ENCODE peak calls at places on chromosomes 7 and 10, in four cellular contexts. One of them, this sample, is unnamed.

GRCh38 chr10:131818510-131819234 is 82.1 kb upstream of the PPP2R2D start:
- DNase-seq in hepatocyte: no peak
- DNase-seq in stimulated activated CD4-positive, alpha-beta T cell treated with anti-CD3 and anti-CD28 coated beads, Interleukin-1b, Interleukin-23, amount 100 ng/mL, for 1 hour: no peak
- DNase-seq in CD4-positive, alpha-beta memory T cell: no peak
- DNase-seq in this sample: no peak

GRCh38 chr7:26153823-26154783 is 2.1 kb downstream of the NFE2L3 start:
- DNase-seq in hepatocyte: no peak
- DNase-seq in stimulated activated CD4-positive, alpha-beta T cell treated with anti-CD3 and anti-CD28 coated beads, Interleukin-1b, Interleukin-23, amount 100 ng/mL, for 1 hour: no peak
- DNase-seq in CD4-positive, alpha-beta memory T cell: no peak
- DNase-seq in this sample: no peak

GRCh38 chr10:48551796-48552591 is 52.9 kb downstream of the ARHGAP22 start:
- DNase-seq in hepatocyte: peak
- DNase-seq in stimulated activated CD4-positive, alpha-beta T cell treated with anti-CD3 and anti-CD28 coated beads, Interleukin-1b, Interleukin-23, amount 100 ng/mL, for 1 hour: no peak
- DNase-seq in CD4-positive, alpha-beta memory T cell: no peak
- DNase-seq in this sample: peak

GRCh38 chr10:33524966-33525365 is 190.5 kb upstream of the NRP1 start:
- DNase-seq in hepatocyte: no peak
- DNase-seq in stimulated activated CD4-positive, alpha-beta T cell treated with anti-CD3 and anti-CD28 coated beads, Interleukin-1b, Interleukin-23, amount 100 ng/mL, for 1 hour: no peak
- DNase-seq in CD4-positive, alpha-beta memory T cell: no peak
- DNase-seq in this sample: no peak

GRCh38 chr7:13832346-13832745 is 157.1 kb downstream of the ETV1 start:
- DNase-seq in hepatocyte: no peak
- DNase-seq in stimulated activated CD4-positive, alpha-beta T cell treated with anti-CD3 and anti-CD28 coated beads, Interleukin-1b, Interleukin-23, amount 100 ng/mL, for 1 hour: no peak
- DNase-seq in CD4-positive, alpha-beta memory T cell: no peak
- DNase-seq in this sample: no peak

GRCh38 chr7:140591178-140591902 is 49.3 kb downstream of the DENND2A start:
- DNase-seq in hepatocyte: no peak
- DNase-seq in stimulated activated CD4-positive, alpha-beta T cell treated with anti-CD3 and anti-CD28 coated beads, Interleukin-1b, Interleukin-23, amount 100 ng/mL, for 1 hour: no peak
- DNase-seq in CD4-positive, alpha-beta memory T cell: no peak
- DNase-seq in this sample: no peak

GRCh38 chr10:49610015-49610734 is at the start of gene SLC18A3:
- DNase-seq in hepatocyte: no peak
- DNase-seq in stimulated activated CD4-positive, alpha-beta T cell treated with anti-CD3 and anti-CD28 coated beads, Interleukin-1b, Interleukin-23, amount 100 ng/mL, for 1 hour: no peak
- DNase-seq in CD4-positive, alpha-beta memory T cell: no peak
- DNase-seq in this sample: peak

GRCh38 chr10:133384071-133384470 is 5.0 kb downstream of the PAOX start:
- DNase-seq in hepatocyte: no peak
- DNase-seq in stimulated activated CD4-positive, alpha-beta T cell treated with anti-CD3 and anti-CD28 coated beads, Interleukin-1b, Interleukin-23, amount 100 ng/mL, for 1 hour: no peak
- DNase-seq in CD4-positive, alpha-beta memory T cell: no peak
- DNase-seq in this sample: no peak

GRCh38 chr10:84551437-84552120 is 223.2 kb downstream of the CCSER2 start:
- DNase-seq in hepatocyte: no peak
- DNase-seq in stimulated activated CD4-positive, alpha-beta T cell treated with anti-CD3 and anti-CD28 coated beads, Interleukin-1b, Interleukin-23, amount 100 ng/mL, for 1 hour: no peak
- DNase-seq in CD4-positive, alpha-beta memory T cell: no peak
- DNase-seq in this sample: no peak

GRCh38 chr10:88499569-88500470 is 83.3 kb downstream of the RNLS start:
- DNase-seq in hepatocyte: no peak
- DNase-seq in stimulated activated CD4-positive, alpha-beta T cell treated with anti-CD3 and anti-CD28 coated beads, Interleukin-1b, Interleukin-23, amount 100 ng/mL, for 1 hour: no peak
- DNase-seq in CD4-positive, alpha-beta memory T cell: no peak
- DNase-seq in this sample: no peak

GRCh38 chr10:129772472-129773358 is 191.4 kb downstream of the EBF3 start:
- DNase-seq in hepatocyte: no peak
- DNase-seq in stimulated activated CD4-positive, alpha-beta T cell treated with anti-CD3 and anti-CD28 coated beads, Interleukin-1b, Interleukin-23, amount 100 ng/mL, for 1 hour: no peak
- DNase-seq in CD4-positive, alpha-beta memory T cell: no peak
- DNase-seq in this sample: no peak

GRCh38 chr7:95788288-95788687 is 15.9 kb downstream of the DYNC1I1 start:
- DNase-seq in hepatocyte: no peak
- DNase-seq in stimulated activated CD4-positive, alpha-beta T cell treated with anti-CD3 and anti-CD28 coated beads, Interleukin-1b, Interleukin-23, amount 100 ng/mL, for 1 hour: no peak
- DNase-seq in CD4-positive, alpha-beta memory T cell: no peak
- DNase-seq in this sample: no peak

GRCh38 chr10:103727546-103727963 is 127.8 kb downstream of the SH3PXD2A start:
- DNase-seq in hepatocyte: no peak
- DNase-seq in stimulated activated CD4-positive, alpha-beta T cell treated with anti-CD3 and anti-CD28 coated beads, Interleukin-1b, Interleukin-23, amount 100 ng/mL, for 1 hour: no peak
- DNase-seq in CD4-positive, alpha-beta memory T cell: no peak
- DNase-seq in this sample: no peak